ENCODE peak calls at places on chromosomes 7 and 10, in five cellular contexts. I is cardiac fibroblast, V is uterus, B is IMR-90, G is left ventricle myocardium inferior. P is an unnamed sample.

GRCh38 chr10:112587709-112588108 is 140.7 kb downstream of the VTI1A start:
- DNase-seq in B (peak), G (no peak), V (no peak), I (no peak), P (peak)

GRCh38 chr10:28807760-28808613 is 130.7 kb downstream of the BAMBI start:
- DNase-seq in B (peak), V (peak), I (peak), G (no peak), P (no peak)

GRCh38 chr10:35335133-35335532 is 1.2 kb upstream of the CCNY start:
- DNase-seq in V (no peak), G (no peak), I (no peak), B (peak), P (peak)

GRCh38 chr7:148723846-148724245 is 25.1 kb downstream of the CUL1 start:
- DNase-seq in B (no peak), I (peak), V (no peak), G (no peak), P (no peak)

GRCh38 chr10:1642600-1643160 is 94.6 kb downstream of the ADARB2 start:
- DNase-seq in G (no peak), V (no peak), B (no peak), I (no peak), P (no peak)

GRCh38 chr7:153859239-153859638 is 193.0 kb upstream of the DPP6 start:
- DNase-seq in B (no peak), I (no peak), V (no peak), G (no peak), P (no peak)

GRCh38 chr7:26006421-26006820 is 145.6 kb upstream of the NFE2L3 start:
- DNase-seq in V (no peak), I (no peak), B (no peak), G (no peak), P (no peak)

GRCh38 chr10:21002097-21002878 is 105.2 kb upstream of the NEBL start:
- DNase-seq in G (no peak), I (peak), V (no peak), B (peak), P (peak)

GRCh38 chr7:46744957-46745699 is 824.1 kb upstream of the IGFBP3 start:
- DNase-seq in G (no peak), I (no peak), B (no peak), V (no peak), P (peak)

GRCh38 chr10:32144817-32145688 is 88.8 kb upstream of the KIF5B start:
- DNase-seq in B (no peak), V (no peak), G (no peak), I (no peak), P (no peak)

DNA sequence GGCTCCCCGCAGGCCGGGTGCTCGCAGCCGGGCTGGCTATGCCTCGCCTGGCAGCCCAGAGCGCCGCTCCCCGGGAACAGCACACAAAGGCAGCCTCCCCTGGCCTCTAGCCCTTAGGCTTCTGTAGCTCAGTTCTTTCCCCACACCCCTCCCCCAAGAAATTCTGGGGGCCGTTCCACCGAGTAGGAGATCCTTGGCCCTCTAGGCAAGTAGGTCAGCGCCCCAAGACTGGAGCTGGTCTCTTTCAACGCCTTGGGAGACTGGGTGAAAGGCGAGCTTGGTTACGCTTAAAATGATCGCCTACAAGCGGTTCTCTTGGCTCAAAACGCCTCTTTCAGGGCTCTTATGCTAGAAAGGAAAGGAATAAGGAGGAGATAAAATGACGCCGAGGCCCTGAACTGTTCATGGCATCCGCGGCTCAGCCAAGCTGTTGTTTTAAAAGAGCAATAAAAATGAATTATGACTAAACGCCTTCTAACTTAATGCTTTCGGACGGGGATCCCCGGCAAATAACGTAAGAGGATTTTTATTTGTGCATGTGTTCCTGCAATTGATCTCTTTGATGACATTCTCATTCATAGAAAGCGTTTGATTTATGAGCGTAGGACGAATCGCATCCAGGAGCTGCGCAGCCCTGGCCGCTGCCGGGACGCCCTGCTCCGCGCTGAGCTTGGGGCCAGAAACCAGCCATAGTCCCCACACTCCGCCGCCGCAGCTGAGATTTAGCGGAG is 2.9 kb upstream of the HOXA1 start:
- DNase-seq in B (peak), V (peak), G (no peak), I (no peak), P (no peak)
- H3K4me3 ChIP-seq in B (peak), V (peak), G (peak), I (peak), P (no peak)

GRCh38 chr10:128295003-128295402 is 168.8 kb upstream of the MKI67 start:
- DNase-seq in I (no peak), V (no peak), B (no peak), G (no peak), P (no peak)
- TF ChIP-seq CTCF in I (no peak), V (no peak), B (no peak), G (no peak), P (no peak)

DNA sequence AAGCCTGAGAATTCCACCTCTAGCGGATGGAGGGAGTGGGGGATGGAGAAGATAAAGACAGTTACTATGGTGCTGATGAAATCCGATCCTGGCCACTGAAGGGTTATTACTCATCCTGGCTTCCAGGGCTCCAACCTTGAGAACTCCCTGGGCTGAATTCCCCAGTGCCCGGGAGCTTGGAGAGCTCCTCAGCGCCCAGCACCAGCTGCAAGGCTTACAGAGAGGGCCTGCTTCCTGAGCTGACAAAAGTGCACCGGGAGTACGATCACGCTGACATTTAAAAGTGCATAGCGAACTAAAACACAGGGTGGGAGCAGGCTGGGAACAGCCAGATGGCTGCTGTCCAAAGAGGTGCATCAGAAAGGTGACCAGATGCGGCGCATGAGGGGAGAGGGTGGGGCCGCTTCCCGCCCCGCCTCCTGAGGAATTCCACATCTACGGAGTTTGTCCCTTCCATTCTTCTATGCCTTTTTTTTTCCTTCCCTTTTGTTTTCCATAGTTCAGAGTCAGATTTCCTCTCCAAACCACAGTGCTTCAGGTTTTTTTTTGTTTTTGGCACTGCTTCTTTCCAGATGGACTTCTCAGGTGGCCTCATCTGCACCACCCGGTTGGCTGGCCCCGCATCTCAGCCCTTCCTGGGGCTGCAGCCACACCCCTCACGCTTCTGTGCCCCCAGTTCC is 62.3 kb upstream of the MKRN1 start:
- DNase-seq in G (peak), V (peak), I (peak), B (peak), P (peak)
- H3K4me3 ChIP-seq in G (peak), V (no peak), I (peak), B (no peak), P (no peak)

GRCh38 chr7:27343804-27344203 is 101.2 kb downstream of the EVX1 start:
- DNase-seq in V (no peak), G (no peak), B (no peak), I (no peak), P (no peak)
- TF ChIP-seq CTCF in V (no peak), G (no peak), B (no peak), I (no peak), P (no peak)

DNA sequence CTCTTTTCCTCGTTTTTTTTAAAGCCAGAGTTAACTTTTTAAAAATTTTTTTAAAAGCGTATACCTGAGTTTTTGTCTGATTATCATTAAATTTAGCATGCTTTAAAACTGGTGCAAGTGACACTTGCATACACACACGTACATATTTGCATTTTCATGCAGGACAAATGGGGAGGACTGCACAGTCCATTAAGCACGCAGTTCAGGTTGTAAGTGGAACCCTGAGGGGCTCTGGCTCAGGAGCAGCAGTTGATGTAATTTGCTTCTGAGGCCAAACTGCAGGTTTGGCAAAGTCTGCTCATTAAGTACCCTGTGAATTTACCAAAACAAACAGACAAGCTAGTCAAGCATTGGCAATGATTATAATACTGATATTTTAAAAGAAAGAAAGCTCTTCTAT is 215.8 kb upstream of the PFKP start:
- DNase-seq in B (no peak), I (no peak), G (no peak), V (no peak), P (no peak)
- H3K4me3 ChIP-seq in B (no peak), I (no peak), G (no peak), V (no peak), P (no peak)

GRCh38 chr7:150744041-150744656 is 6.9 kb downstream of the GIMAP5 start:
- DNase-seq in G (no peak), B (no peak), I (no peak), V (no peak), P (no peak)
- TF ChIP-seq CTCF in G (no peak), B (no peak), I (no peak), V (no peak), P (no peak)

P was measured in foreskin fibroblast.